ENCODE peak calls at places on chromosome 17, in four cellular contexts. I is activated T-cell treated with anti-CD3 and anti-CD28 coated beads for 24 hours, J is IMR-90, R is NCI-H1105. T is an unnamed sample.

GRCh38 chr17:5870231-5870953 is 199.8 kb upstream of the WSCD1 start:
- DNase-seq in I (no peak), R (no peak), J (no peak), T (no peak)

GRCh38 chr17:29549169-29549935 is 17.5 kb downstream of the ABHD15 start:
- DNase-seq in J (peak; percentile 44), R (no peak), I (no peak), T (no peak)

GRCh38 chr17:79207957-79208356 is 133.3 kb downstream of the ENGASE start:
- DNase-seq in J (no peak), R (no peak), I (no peak), T (no peak)

GRCh38 chr17:79740413-79740812 is 9.7 kb downstream of the ENPP7 start:
- DNase-seq in I (no peak), R (no peak), J (no peak), T (no peak)

GRCh38 chr17:39139137-39139516 is 12.3 kb downstream of the PLXDC1 start:
- DNase-seq in J (peak; percentile 92), I (no peak), R (no peak), T (no peak)

GRCh38 chr17:17026163-17026562 is 16.1 kb upstream of the MPRIP start:
- DNase-seq in J (no peak), I (no peak), R (no peak), T (no peak)

GRCh38 chr17:8940866-8941471 is 24.5 kb downstream of the PIK3R5 start:
- DNase-seq in I (no peak), R (no peak), J (no peak), T (no peak)

GRCh38 chr17:83144421-83145357 is 65.3 kb downstream of the METRNL start:
- DNase-seq in R (no peak), J (peak; percentile 5), I (no peak), T (no peak)

GRCh38 chr17:68509151-68510057 is 2.8 kb upstream of the PRKAR1A start:
- DNase-seq in J (no peak), R (no peak), I (no peak), T (peak; percentile 61)

GRCh38 chr17:7835818-7836595 is 2.0 kb downstream of the KDM6B start:
- DNase-seq in J (peak; percentile 58), I (no peak), R (no peak), T (no peak)

GRCh38 chr17:63140255-63140654 is 174.2 kb downstream of the TANC2 start:
- DNase-seq in I (no peak), J (peak; percentile 58), R (peak; percentile 13), T (no peak)

GRCh38 chr17:72432143-72432604 is 311.4 kb downstream of the SOX9 start:
- DNase-seq in R (peak; percentile 40), I (no peak), J (peak; percentile 53), T (no peak)

GRCh38 chr17:4840893-4841242 is 7.7 kb downstream of the MINK1 start:
- DNase-seq in J (no peak), I (no peak), R (no peak), T (no peak)

GRCh38 chr17:70137451-70138230 is 31.7 kb upstream of the KCNJ2 start:
- DNase-seq in J (peak; percentile 95), I (peak; percentile 5), R (no peak), T (no peak)

GRCh38 chr17:40355804-40356758 is 8.5 kb downstream of the GJD3 start:
- DNase-seq in I (no peak), J (no peak), R (no peak), T (no peak)

GRCh38 chr17:46264456-46265198 is 30.3 kb upstream of the LRRC37A start:
- DNase-seq in I (no peak), J (peak; percentile 92), R (no peak), T (no peak)

GRCh38 chr17:63497708-63498483 is 21.0 kb downstream of the ACE start:
- DNase-seq in R (no peak), I (no peak), J (peak; percentile 13), T (peak; percentile 86)

GRCh38 chr17:80034977-80035686 is 540 bp downstream of the TBC1D16 start:
- DNase-seq in R (no peak), I (no peak), J (peak; percentile 43), T (no peak)

GRCh38 chr17:41494524-41494923 is 4.8 kb upstream of the KRT36 start:
- DNase-seq in R (no peak), I (no peak), J (peak; percentile 39), T (no peak)

GRCh38 chr17:72176902-72177660 is 56.3 kb downstream of the SOX9 start:
- DNase-seq in I (no peak), R (peak; percentile 15), J (peak; percentile 77), T (peak; percentile 58)

GRCh38 chr17:82019905-82020873 is 2.5 kb downstream of the CENPX start:
- DNase-seq in R (peak; percentile 23), J (peak; percentile 21), I (peak; percentile 51), T (no peak)

GRCh38 chr17:4557626-4558310 is 2.6 kb upstream of the MYBBP1A start:
- DNase-seq in R (no peak), I (no peak), J (no peak), T (no peak)

GRCh38 chr17:44354582-44355309 is 8.9 kb downstream of the FAM171A2 start:
- DNase-seq in J (no peak), R (no peak), I (no peak), T (no peak)

GRCh38 chr17:52134641-52135040 is 23.9 kb downstream of the CA10 start:
- DNase-seq in R (no peak), I (no peak), J (no peak), T (no peak)

GRCh38 chr17:38970128-38970527 is 2.9 kb upstream of the FBXO47 start:
- DNase-seq in R (no peak), J (no peak), I (no peak), T (no peak)

GRCh38 chr17:31496601-31497000 is 105.1 kb downstream of the RAB11FIP4 start:
- DNase-seq in R (no peak), I (no peak), J (no peak), T (no peak)

GRCh38 chr17:34723875-34724274 is 144.5 kb downstream of the TMEM132E start:
- DNase-seq in J (no peak), R (no peak), I (no peak), T (no peak)